ENCODE peak calls at places on chromosomes 12 and 14, in six cellular contexts. One of them, this sample, is unnamed.

GRCh38 chr14:65972891-65973290 is 513.3 kb upstream of the CCDC196 start:
- DNase-seq in GM06990: no peak
- DNase-seq in PC-3: no peak
- DNase-seq in progenitor cell of endocrine pancreas: no peak
- DNase-seq in activated CD8-positive, alpha-beta T cell treated with anti-CD3 and anti-CD28 coated beads for 36 hours: no peak
- DNase-seq in omental fat pad: no peak
- DNase-seq in this sample: no peak

GRCh38 chr14:60786905-60787304 is 52.3 kb downstream of the MNAT1 start:
- DNase-seq in progenitor cell of endocrine pancreas: no peak
- DNase-seq in activated CD8-positive, alpha-beta T cell treated with anti-CD3 and anti-CD28 coated beads for 36 hours: no peak
- DNase-seq in GM06990: no peak
- DNase-seq in omental fat pad: no peak
- DNase-seq in PC-3: no peak
- DNase-seq in this sample: no peak

GRCh38 chr12:131723532-131723931 is 12.6 kb downstream of the SFSWAP start:
- DNase-seq in PC-3: no peak
- DNase-seq in GM06990: no peak
- DNase-seq in omental fat pad: no peak
- DNase-seq in activated CD8-positive, alpha-beta T cell treated with anti-CD3 and anti-CD28 coated beads for 36 hours: no peak
- DNase-seq in progenitor cell of endocrine pancreas: no peak
- DNase-seq in this sample: no peak

GRCh38 chr12:2170376-2170775 is 117.6 kb downstream of the CACNA1C start:
- DNase-seq in PC-3: no peak
- DNase-seq in GM06990: no peak
- DNase-seq in progenitor cell of endocrine pancreas: no peak
- DNase-seq in omental fat pad: no peak
- DNase-seq in activated CD8-positive, alpha-beta T cell treated with anti-CD3 and anti-CD28 coated beads for 36 hours: no peak
- DNase-seq in this sample: no peak

GRCh38 chr14:101823511-101824120 is 62.1 kb downstream of the PPP2R5C start:
- DNase-seq in omental fat pad: no peak
- DNase-seq in progenitor cell of endocrine pancreas: no peak
- DNase-seq in activated CD8-positive, alpha-beta T cell treated with anti-CD3 and anti-CD28 coated beads for 36 hours: peak
- DNase-seq in PC-3: no peak
- DNase-seq in GM06990: peak
- DNase-seq in this sample: no peak

GRCh38 chr14:58533417-58533816 is 104.3 kb upstream of the DACT1 start:
- DNase-seq in progenitor cell of endocrine pancreas: no peak
- DNase-seq in omental fat pad: no peak
- DNase-seq in PC-3: no peak
- DNase-seq in GM06990: no peak
- DNase-seq in activated CD8-positive, alpha-beta T cell treated with anti-CD3 and anti-CD28 coated beads for 36 hours: no peak
- DNase-seq in this sample: no peak

GRCh38 chr14:97523936-97524335 is 726.8 kb downstream of the VRK1 start:
- DNase-seq in PC-3: peak
- DNase-seq in progenitor cell of endocrine pancreas: no peak
- DNase-seq in omental fat pad: no peak
- DNase-seq in GM06990: no peak
- DNase-seq in activated CD8-positive, alpha-beta T cell treated with anti-CD3 and anti-CD28 coated beads for 36 hours: no peak
- DNase-seq in this sample: no peak

GRCh38 chr12:117026343-117026742 is 72.9 kb downstream of the TESC start:
- DNase-seq in progenitor cell of endocrine pancreas: no peak
- DNase-seq in GM06990: no peak
- DNase-seq in omental fat pad: no peak
- DNase-seq in PC-3: no peak
- DNase-seq in activated CD8-positive, alpha-beta T cell treated with anti-CD3 and anti-CD28 coated beads for 36 hours: no peak
- DNase-seq in this sample: no peak

GRCh38 chr12:52020539-52021336 is 14.0 kb downstream of the TAMALIN start:
- DNase-seq in progenitor cell of endocrine pancreas: peak
- DNase-seq in omental fat pad: no peak
- DNase-seq in PC-3: peak
- DNase-seq in GM06990: no peak
- DNase-seq in activated CD8-positive, alpha-beta T cell treated with anti-CD3 and anti-CD28 coated beads for 36 hours: peak
- DNase-seq in this sample: peak

GRCh38 chr14:81455344-81455743 is 55.2 kb upstream of the STON2 start:
- DNase-seq in omental fat pad: no peak
- DNase-seq in progenitor cell of endocrine pancreas: no peak
- DNase-seq in GM06990: no peak
- DNase-seq in PC-3: no peak
- DNase-seq in activated CD8-positive, alpha-beta T cell treated with anti-CD3 and anti-CD28 coated beads for 36 hours: no peak
- DNase-seq in this sample: no peak

GRCh38 chr12:67701121-67701520 is 52.6 kb downstream of the DYRK2 start:
- DNase-seq in omental fat pad: no peak
- DNase-seq in PC-3: peak
- DNase-seq in GM06990: no peak
- DNase-seq in activated CD8-positive, alpha-beta T cell treated with anti-CD3 and anti-CD28 coated beads for 36 hours: no peak
- DNase-seq in progenitor cell of endocrine pancreas: no peak
- DNase-seq in this sample: no peak

GRCh38 chr12:30905483-30906009 is 21.0 kb upstream of the TSPAN11 start:
- DNase-seq in activated CD8-positive, alpha-beta T cell treated with anti-CD3 and anti-CD28 coated beads for 36 hours: no peak
- DNase-seq in progenitor cell of endocrine pancreas: no peak
- DNase-seq in omental fat pad: no peak
- DNase-seq in GM06990: no peak
- DNase-seq in PC-3: no peak
- DNase-seq in this sample: no peak

GRCh38 chr12:132537836-132538235 is 47.9 kb downstream of the FBRSL1 start:
- DNase-seq in omental fat pad: no peak
- DNase-seq in progenitor cell of endocrine pancreas: no peak
- DNase-seq in activated CD8-positive, alpha-beta T cell treated with anti-CD3 and anti-CD28 coated beads for 36 hours: no peak
- DNase-seq in GM06990: no peak
- DNase-seq in PC-3: no peak
- DNase-seq in this sample: no peak

GRCh38 chr14:77245820-77246219 is 25.2 kb downstream of the NGB start:
- DNase-seq in PC-3: no peak
- DNase-seq in activated CD8-positive, alpha-beta T cell treated with anti-CD3 and anti-CD28 coated beads for 36 hours: no peak
- DNase-seq in progenitor cell of endocrine pancreas: no peak
- DNase-seq in omental fat pad: no peak
- DNase-seq in GM06990: no peak
- DNase-seq in this sample: no peak

GRCh38 chr12:12508612-12509011 is 54.1 kb downstream of the DUSP16 start:
- DNase-seq in omental fat pad: no peak
- DNase-seq in GM06990: no peak
- DNase-seq in activated CD8-positive, alpha-beta T cell treated with anti-CD3 and anti-CD28 coated beads for 36 hours: no peak
- DNase-seq in progenitor cell of endocrine pancreas: no peak
- DNase-seq in PC-3: no peak
- DNase-seq in this sample: no peak

GRCh38 chr12:130307859-130308258 is 29.8 kb upstream of the PIWIL1 start:
- DNase-seq in omental fat pad: no peak
- DNase-seq in GM06990: no peak
- DNase-seq in PC-3: no peak
- DNase-seq in progenitor cell of endocrine pancreas: no peak
- DNase-seq in activated CD8-positive, alpha-beta T cell treated with anti-CD3 and anti-CD28 coated beads for 36 hours: no peak
- DNase-seq in this sample: no peak

GRCh38 chr12:97899956-97900355 is 437.4 kb downstream of the RMST start:
- DNase-seq in PC-3: no peak
- DNase-seq in progenitor cell of endocrine pancreas: no peak
- DNase-seq in omental fat pad: no peak
- DNase-seq in activated CD8-positive, alpha-beta T cell treated with anti-CD3 and anti-CD28 coated beads for 36 hours: no peak
- DNase-seq in GM06990: no peak
- DNase-seq in this sample: no peak

GRCh38 chr14:68396411-68396930 is 396.4 kb downstream of the ZFP36L1 start:
- DNase-seq in PC-3: no peak
- DNase-seq in progenitor cell of endocrine pancreas: no peak
- DNase-seq in activated CD8-positive, alpha-beta T cell treated with anti-CD3 and anti-CD28 coated beads for 36 hours: no peak
- DNase-seq in omental fat pad: no peak
- DNase-seq in GM06990: no peak
- DNase-seq in this sample: no peak

GRCh38 chr12:132078190-132078589 is 65.9 kb downstream of the DDX51 start:
- DNase-seq in PC-3: peak
- DNase-seq in omental fat pad: peak
- DNase-seq in progenitor cell of endocrine pancreas: no peak
- DNase-seq in GM06990: no peak
- DNase-seq in activated CD8-positive, alpha-beta T cell treated with anti-CD3 and anti-CD28 coated beads for 36 hours: no peak
- DNase-seq in this sample: no peak

GRCh38 chr14:61654026-61654425 is 41.3 kb upstream of the HIF1A start:
- DNase-seq in progenitor cell of endocrine pancreas: no peak
- DNase-seq in PC-3: no peak
- DNase-seq in omental fat pad: no peak
- DNase-seq in GM06990: no peak
- DNase-seq in activated CD8-positive, alpha-beta T cell treated with anti-CD3 and anti-CD28 coated beads for 36 hours: no peak
- DNase-seq in this sample: no peak

GRCh38 chr14:61174395-61175386 is 106.4 kb downstream of the TMEM30B start:
- DNase-seq in GM06990: no peak
- DNase-seq in activated CD8-positive, alpha-beta T cell treated with anti-CD3 and anti-CD28 coated beads for 36 hours: no peak
- DNase-seq in progenitor cell of endocrine pancreas: no peak
- DNase-seq in omental fat pad: no peak
- DNase-seq in PC-3: peak
- DNase-seq in this sample: no peak

GRCh38 chr12:117155278-117156060 is 34.8 kb downstream of the FBXO21 start:
- DNase-seq in GM06990: peak
- DNase-seq in progenitor cell of endocrine pancreas: peak
- DNase-seq in omental fat pad: no peak
- DNase-seq in activated CD8-positive, alpha-beta T cell treated with anti-CD3 and anti-CD28 coated beads for 36 hours: peak
- DNase-seq in PC-3: peak
- DNase-seq in this sample: peak

GRCh38 chr14:101402936-101403660 is 158.2 kb upstream of the DIO3 start:
- DNase-seq in omental fat pad: no peak
- DNase-seq in progenitor cell of endocrine pancreas: no peak
- DNase-seq in activated CD8-positive, alpha-beta T cell treated with anti-CD3 and anti-CD28 coated beads for 36 hours: no peak
- DNase-seq in GM06990: no peak
- DNase-seq in PC-3: no peak
- DNase-seq in this sample: peak

GRCh38 chr12:106022568-106023012 is 116.2 kb downstream of the NUAK1 start:
- DNase-seq in omental fat pad: no peak
- DNase-seq in activated CD8-positive, alpha-beta T cell treated with anti-CD3 and anti-CD28 coated beads for 36 hours: no peak
- DNase-seq in progenitor cell of endocrine pancreas: no peak
- DNase-seq in GM06990: no peak
- DNase-seq in PC-3: no peak
- DNase-seq in this sample: no peak

GRCh38 chr12:69555461-69555860 is 29.8 kb upstream of the CCT2 start:
- DNase-seq in progenitor cell of endocrine pancreas: no peak
- DNase-seq in activated CD8-positive, alpha-beta T cell treated with anti-CD3 and anti-CD28 coated beads for 36 hours: no peak
- DNase-seq in omental fat pad: no peak
- DNase-seq in GM06990: no peak
- DNase-seq in PC-3: peak
- DNase-seq in this sample: no peak

GRCh38 chr14:23629204-23629603 is 7.0 kb upstream of the DHRS2 start:
- DNase-seq in progenitor cell of endocrine pancreas: no peak
- DNase-seq in GM06990: no peak
- DNase-seq in PC-3: no peak
- DNase-seq in omental fat pad: no peak
- DNase-seq in activated CD8-positive, alpha-beta T cell treated with anti-CD3 and anti-CD28 coated beads for 36 hours: no peak
- DNase-seq in this sample: no peak

GRCh38 chr14:23629831-23630396 is 6.2 kb upstream of the DHRS2 start:
- DNase-seq in progenitor cell of endocrine pancreas: no peak
- DNase-seq in PC-3: peak
- DNase-seq in omental fat pad: no peak
- DNase-seq in GM06990: no peak
- DNase-seq in activated CD8-positive, alpha-beta T cell treated with anti-CD3 and anti-CD28 coated beads for 36 hours: no peak
- DNase-seq in this sample: no peak

GRCh38 chr14:23624830-23625404 is 11.2 kb upstream of the DHRS2 start:
- DNase-seq in GM06990: no peak
- DNase-seq in omental fat pad: no peak
- DNase-seq in activated CD8-positive, alpha-beta T cell treated with anti-CD3 and anti-CD28 coated beads for 36 hours: no peak
- DNase-seq in progenitor cell of endocrine pancreas: no peak
- DNase-seq in PC-3: no peak
- DNase-seq in this sample: no peak

GRCh38 chr14:23627961-23628360 is 8.2 kb upstream of the DHRS2 start:
- DNase-seq in omental fat pad: no peak
- DNase-seq in PC-3: no peak
- DNase-seq in activated CD8-positive, alpha-beta T cell treated with anti-CD3 and anti-CD28 coated beads for 36 hours: no peak
- DNase-seq in GM06990: no peak
- DNase-seq in progenitor cell of endocrine pancreas: no peak
- DNase-seq in this sample: no peak

DNA sequence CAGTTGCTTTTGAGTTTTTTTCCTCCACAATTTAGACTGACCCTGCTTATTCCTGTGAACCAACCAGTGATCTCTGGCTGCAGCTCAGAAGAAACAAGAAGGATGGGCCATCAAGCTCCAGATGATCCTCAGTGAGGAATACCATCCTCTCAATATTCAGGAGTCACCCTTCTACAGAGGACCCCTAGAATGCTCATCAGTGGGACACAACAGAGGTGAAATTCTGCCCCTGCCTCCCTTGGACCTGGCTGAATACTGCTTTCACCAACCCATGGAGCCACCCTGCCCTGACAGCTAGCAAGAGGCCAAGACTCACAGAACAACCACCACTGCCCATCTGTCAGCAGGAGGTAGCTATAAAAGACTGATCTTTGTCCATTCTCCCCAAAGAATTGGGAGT is 9.2 kb upstream of the DHRS2 start:
- DNase-seq in activated CD8-positive, alpha-beta T cell treated with anti-CD3 and anti-CD28 coated beads for 36 hours: no peak
- DNase-seq in progenitor cell of endocrine pancreas: no peak
- DNase-seq in omental fat pad: no peak
- DNase-seq in GM06990: no peak
- DNase-seq in PC-3: no peak
- DNase-seq in this sample: no peak
- TF ChIP-seq CTCF in activated CD8-positive, alpha-beta T cell treated with anti-CD3 and anti-CD28 coated beads for 36 hours: no peak
- TF ChIP-seq CTCF in progenitor cell of endocrine pancreas: no peak
- TF ChIP-seq CTCF in omental fat pad: no peak
- TF ChIP-seq CTCF in GM06990: no peak
- TF ChIP-seq CTCF in PC-3: no peak
- TF ChIP-seq CTCF in this sample: no peak

DNA sequence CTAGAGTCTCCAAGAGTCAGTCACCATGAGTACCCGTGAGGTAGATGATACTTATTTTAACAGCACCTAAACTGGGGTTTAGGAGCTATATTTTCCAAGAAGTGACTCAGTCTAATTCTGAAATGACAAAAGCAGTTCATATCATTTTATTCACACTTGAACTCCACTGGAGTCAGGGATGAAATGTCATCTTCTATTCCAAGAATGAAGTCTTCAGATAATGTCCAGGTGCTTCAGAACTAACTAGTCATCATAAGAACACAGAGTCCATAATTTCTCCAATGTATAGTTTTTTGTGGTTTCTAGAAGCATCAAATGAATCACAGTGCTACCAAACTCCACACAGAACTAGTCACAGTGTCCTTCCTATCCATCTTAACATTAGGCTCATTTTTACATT is 13.3 kb downstream of the DNM1L start:
- DNase-seq in omental fat pad: no peak
- DNase-seq in GM06990: no peak
- DNase-seq in PC-3: no peak
- DNase-seq in activated CD8-positive, alpha-beta T cell treated with anti-CD3 and anti-CD28 coated beads for 36 hours: no peak
- DNase-seq in progenitor cell of endocrine pancreas: no peak
- DNase-seq in this sample: no peak
- TF ChIP-seq CTCF in omental fat pad: no peak
- TF ChIP-seq CTCF in GM06990: no peak
- TF ChIP-seq CTCF in PC-3: no peak
- TF ChIP-seq CTCF in activated CD8-positive, alpha-beta T cell treated with anti-CD3 and anti-CD28 coated beads for 36 hours: no peak
- TF ChIP-seq CTCF in progenitor cell of endocrine pancreas: no peak
- TF ChIP-seq CTCF in this sample: no peak

GRCh38 chr14:94081386-94081820 is 293 bp downstream of the IFI27L1 start:
- DNase-seq in GM06990: no peak
- DNase-seq in activated CD8-positive, alpha-beta T cell treated with anti-CD3 and anti-CD28 coated beads for 36 hours: peak
- DNase-seq in progenitor cell of endocrine pancreas: no peak
- DNase-seq in omental fat pad: no peak
- DNase-seq in PC-3: peak
- DNase-seq in this sample: no peak
- TF ChIP-seq CTCF in GM06990: no peak
- TF ChIP-seq CTCF in activated CD8-positive, alpha-beta T cell treated with anti-CD3 and anti-CD28 coated beads for 36 hours: no peak
- TF ChIP-seq CTCF in progenitor cell of endocrine pancreas: no peak
- TF ChIP-seq CTCF in omental fat pad: no peak
- TF ChIP-seq CTCF in PC-3: no peak
- TF ChIP-seq CTCF in this sample: no peak

DNA sequence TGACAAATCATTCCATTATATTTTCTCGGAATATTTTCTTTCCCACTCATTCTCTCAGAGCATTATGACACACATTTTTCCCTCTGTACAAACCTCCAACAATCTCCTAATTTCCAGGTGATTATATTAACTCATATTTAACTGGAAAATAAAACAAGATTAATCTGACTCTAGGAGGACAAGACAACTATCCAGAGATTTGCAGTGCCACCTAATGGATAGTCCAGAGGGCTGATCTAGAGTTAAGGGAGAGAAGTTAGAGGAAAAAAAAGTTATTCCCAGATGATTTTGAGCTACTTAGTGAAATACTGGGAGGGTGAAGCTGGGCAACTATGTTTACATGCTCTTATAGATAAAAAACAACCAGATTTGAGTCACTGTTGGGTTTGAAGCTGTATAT is 161.7 kb downstream of the ALX1 start:
- DNase-seq in progenitor cell of endocrine pancreas: no peak
- DNase-seq in activated CD8-positive, alpha-beta T cell treated with anti-CD3 and anti-CD28 coated beads for 36 hours: no peak
- DNase-seq in PC-3: peak
- DNase-seq in GM06990: no peak
- DNase-seq in omental fat pad: no peak
- DNase-seq in this sample: peak
- TF ChIP-seq CTCF in progenitor cell of endocrine pancreas: peak
- TF ChIP-seq CTCF in activated CD8-positive, alpha-beta T cell treated with anti-CD3 and anti-CD28 coated beads for 36 hours: no peak
- TF ChIP-seq CTCF in PC-3: peak
- TF ChIP-seq CTCF in GM06990: peak
- TF ChIP-seq CTCF in omental fat pad: no peak
- TF ChIP-seq CTCF in this sample: no peak